ENCODE peak calls at places on chromosomes 13 and 19, in seven cellular contexts. One of them, this sample, is unnamed.

GRCh38 chr19:50427997-50428425 is 4.7 kb upstream of the MYBPC2 start:
- DNase-seq in posterior cingulate gyrus: peak; percentile 97
- DNase-seq in activated T-cell treated with anti-CD3 and anti-CD28 coated beads, Interleukin-2, amount 50 U/mL, for 72 hours: peak; percentile 39
- DNase-seq in stimulated activated CD4-positive, alpha-beta T cell treated with anti-CD3 and anti-CD28 coated beads, Interleukin-1b, Interleukin-23, amount 100 ng/mL, for 48 hours: no peak
- DNase-seq in fibroblast of lung: peak; percentile 76
- DNase-seq in stimulated activated CD8-positive, alpha-beta memory T cell treated with anti-CD3 and anti-CD28 coated beads, Interleukin-7, amount 100 ng/mL, for 1 hour: no peak
- DNase-seq in H4: no peak
- DNase-seq in this sample: peak; percentile 44

GRCh38 chr19:56155124-56155687 is 14.1 kb downstream of the ZNF444 start:
- DNase-seq in posterior cingulate gyrus: no peak
- DNase-seq in activated T-cell treated with anti-CD3 and anti-CD28 coated beads, Interleukin-2, amount 50 U/mL, for 72 hours: peak; percentile 5
- DNase-seq in stimulated activated CD4-positive, alpha-beta T cell treated with anti-CD3 and anti-CD28 coated beads, Interleukin-1b, Interleukin-23, amount 100 ng/mL, for 48 hours: no peak
- DNase-seq in fibroblast of lung: no peak
- DNase-seq in stimulated activated CD8-positive, alpha-beta memory T cell treated with anti-CD3 and anti-CD28 coated beads, Interleukin-7, amount 100 ng/mL, for 1 hour: no peak
- DNase-seq in H4: no peak
- DNase-seq in this sample: no peak

GRCh38 chr19:45863840-45864628 is at the start of gene FOXA3:
- DNase-seq in posterior cingulate gyrus: peak; percentile 90
- DNase-seq in activated T-cell treated with anti-CD3 and anti-CD28 coated beads, Interleukin-2, amount 50 U/mL, for 72 hours: peak; percentile 84
- DNase-seq in stimulated activated CD4-positive, alpha-beta T cell treated with anti-CD3 and anti-CD28 coated beads, Interleukin-1b, Interleukin-23, amount 100 ng/mL, for 48 hours: peak; percentile 61
- DNase-seq in fibroblast of lung: peak; percentile 15
- DNase-seq in stimulated activated CD8-positive, alpha-beta memory T cell treated with anti-CD3 and anti-CD28 coated beads, Interleukin-7, amount 100 ng/mL, for 1 hour: no peak
- DNase-seq in H4: no peak
- DNase-seq in this sample: no peak

GRCh38 chr19:19279062-19279612 is 6.0 kb upstream of the TM6SF2 start:
- DNase-seq in posterior cingulate gyrus: no peak
- DNase-seq in activated T-cell treated with anti-CD3 and anti-CD28 coated beads, Interleukin-2, amount 50 U/mL, for 72 hours: no peak
- DNase-seq in stimulated activated CD4-positive, alpha-beta T cell treated with anti-CD3 and anti-CD28 coated beads, Interleukin-1b, Interleukin-23, amount 100 ng/mL, for 48 hours: no peak
- DNase-seq in fibroblast of lung: no peak
- DNase-seq in stimulated activated CD8-positive, alpha-beta memory T cell treated with anti-CD3 and anti-CD28 coated beads, Interleukin-7, amount 100 ng/mL, for 1 hour: no peak
- DNase-seq in H4: no peak
- DNase-seq in this sample: no peak

GRCh38 chr13:105599477-105600037 is 935.9 kb downstream of the EFNB2 start:
- DNase-seq in posterior cingulate gyrus: no peak
- DNase-seq in activated T-cell treated with anti-CD3 and anti-CD28 coated beads, Interleukin-2, amount 50 U/mL, for 72 hours: no peak
- DNase-seq in stimulated activated CD4-positive, alpha-beta T cell treated with anti-CD3 and anti-CD28 coated beads, Interleukin-1b, Interleukin-23, amount 100 ng/mL, for 48 hours: no peak
- DNase-seq in fibroblast of lung: peak; percentile 64
- DNase-seq in stimulated activated CD8-positive, alpha-beta memory T cell treated with anti-CD3 and anti-CD28 coated beads, Interleukin-7, amount 100 ng/mL, for 1 hour: no peak
- DNase-seq in H4: no peak
- DNase-seq in this sample: no peak

GRCh38 chr13:51241720-51242119 is 19.5 kb downstream of the FAM124A start:
- DNase-seq in posterior cingulate gyrus: no peak
- DNase-seq in activated T-cell treated with anti-CD3 and anti-CD28 coated beads, Interleukin-2, amount 50 U/mL, for 72 hours: no peak
- DNase-seq in stimulated activated CD4-positive, alpha-beta T cell treated with anti-CD3 and anti-CD28 coated beads, Interleukin-1b, Interleukin-23, amount 100 ng/mL, for 48 hours: no peak
- DNase-seq in fibroblast of lung: no peak
- DNase-seq in stimulated activated CD8-positive, alpha-beta memory T cell treated with anti-CD3 and anti-CD28 coated beads, Interleukin-7, amount 100 ng/mL, for 1 hour: no peak
- DNase-seq in H4: no peak
- DNase-seq in this sample: no peak

GRCh38 chr19:40603071-40603718 is 2.0 kb downstream of the LTBP4 start:
- DNase-seq in posterior cingulate gyrus: peak; percentile 0
- DNase-seq in activated T-cell treated with anti-CD3 and anti-CD28 coated beads, Interleukin-2, amount 50 U/mL, for 72 hours: no peak
- DNase-seq in stimulated activated CD4-positive, alpha-beta T cell treated with anti-CD3 and anti-CD28 coated beads, Interleukin-1b, Interleukin-23, amount 100 ng/mL, for 48 hours: no peak
- DNase-seq in fibroblast of lung: peak; percentile 67
- DNase-seq in stimulated activated CD8-positive, alpha-beta memory T cell treated with anti-CD3 and anti-CD28 coated beads, Interleukin-7, amount 100 ng/mL, for 1 hour: no peak
- DNase-seq in H4: no peak
- DNase-seq in this sample: no peak

GRCh38 chr13:50133277-50133953 is 118.2 kb downstream of the KCNRG start:
- DNase-seq in posterior cingulate gyrus: peak; percentile 76
- DNase-seq in activated T-cell treated with anti-CD3 and anti-CD28 coated beads, Interleukin-2, amount 50 U/mL, for 72 hours: no peak
- DNase-seq in stimulated activated CD4-positive, alpha-beta T cell treated with anti-CD3 and anti-CD28 coated beads, Interleukin-1b, Interleukin-23, amount 100 ng/mL, for 48 hours: no peak
- DNase-seq in fibroblast of lung: no peak
- DNase-seq in stimulated activated CD8-positive, alpha-beta memory T cell treated with anti-CD3 and anti-CD28 coated beads, Interleukin-7, amount 100 ng/mL, for 1 hour: no peak
- DNase-seq in H4: no peak
- DNase-seq in this sample: no peak

GRCh38 chr13:73593199-73593765 is 534.5 kb downstream of the KLF5 start:
- DNase-seq in posterior cingulate gyrus: no peak
- DNase-seq in activated T-cell treated with anti-CD3 and anti-CD28 coated beads, Interleukin-2, amount 50 U/mL, for 72 hours: no peak
- DNase-seq in stimulated activated CD4-positive, alpha-beta T cell treated with anti-CD3 and anti-CD28 coated beads, Interleukin-1b, Interleukin-23, amount 100 ng/mL, for 48 hours: no peak
- DNase-seq in fibroblast of lung: no peak
- DNase-seq in stimulated activated CD8-positive, alpha-beta memory T cell treated with anti-CD3 and anti-CD28 coated beads, Interleukin-7, amount 100 ng/mL, for 1 hour: no peak
- DNase-seq in H4: no peak
- DNase-seq in this sample: no peak

GRCh38 chr19:16012552-16012951 is 63.7 kb upstream of the TPM4 start:
- DNase-seq in posterior cingulate gyrus: no peak
- DNase-seq in activated T-cell treated with anti-CD3 and anti-CD28 coated beads, Interleukin-2, amount 50 U/mL, for 72 hours: no peak
- DNase-seq in stimulated activated CD4-positive, alpha-beta T cell treated with anti-CD3 and anti-CD28 coated beads, Interleukin-1b, Interleukin-23, amount 100 ng/mL, for 48 hours: no peak
- DNase-seq in fibroblast of lung: no peak
- DNase-seq in stimulated activated CD8-positive, alpha-beta memory T cell treated with anti-CD3 and anti-CD28 coated beads, Interleukin-7, amount 100 ng/mL, for 1 hour: no peak
- DNase-seq in H4: no peak
- DNase-seq in this sample: no peak

GRCh38 chr19:5491565-5491964 is 36.3 kb downstream of the ZNRF4 start:
- DNase-seq in posterior cingulate gyrus: peak; percentile 56
- DNase-seq in activated T-cell treated with anti-CD3 and anti-CD28 coated beads, Interleukin-2, amount 50 U/mL, for 72 hours: no peak
- DNase-seq in stimulated activated CD4-positive, alpha-beta T cell treated with anti-CD3 and anti-CD28 coated beads, Interleukin-1b, Interleukin-23, amount 100 ng/mL, for 48 hours: no peak
- DNase-seq in fibroblast of lung: no peak
- DNase-seq in stimulated activated CD8-positive, alpha-beta memory T cell treated with anti-CD3 and anti-CD28 coated beads, Interleukin-7, amount 100 ng/mL, for 1 hour: no peak
- DNase-seq in H4: no peak
- DNase-seq in this sample: no peak

GRCh38 chr19:52635786-52636570 is 2.2 kb downstream of the ZNF83 start:
- DNase-seq in posterior cingulate gyrus: no peak
- DNase-seq in activated T-cell treated with anti-CD3 and anti-CD28 coated beads, Interleukin-2, amount 50 U/mL, for 72 hours: no peak
- DNase-seq in stimulated activated CD4-positive, alpha-beta T cell treated with anti-CD3 and anti-CD28 coated beads, Interleukin-1b, Interleukin-23, amount 100 ng/mL, for 48 hours: no peak
- DNase-seq in fibroblast of lung: peak; percentile 51
- DNase-seq in stimulated activated CD8-positive, alpha-beta memory T cell treated with anti-CD3 and anti-CD28 coated beads, Interleukin-7, amount 100 ng/mL, for 1 hour: no peak
- DNase-seq in H4: no peak
- DNase-seq in this sample: no peak

GRCh38 chr19:11693505-11694499 is 44.9 kb downstream of the ZNF823 start:
- DNase-seq in posterior cingulate gyrus: no peak
- DNase-seq in activated T-cell treated with anti-CD3 and anti-CD28 coated beads, Interleukin-2, amount 50 U/mL, for 72 hours: no peak
- DNase-seq in stimulated activated CD4-positive, alpha-beta T cell treated with anti-CD3 and anti-CD28 coated beads, Interleukin-1b, Interleukin-23, amount 100 ng/mL, for 48 hours: no peak
- DNase-seq in fibroblast of lung: peak; percentile 45
- DNase-seq in stimulated activated CD8-positive, alpha-beta memory T cell treated with anti-CD3 and anti-CD28 coated beads, Interleukin-7, amount 100 ng/mL, for 1 hour: no peak
- DNase-seq in H4: peak; percentile 50
- DNase-seq in this sample: no peak

GRCh38 chr13:72384879-72385278 is 342.6 kb downstream of the MZT1 start:
- DNase-seq in posterior cingulate gyrus: no peak
- DNase-seq in activated T-cell treated with anti-CD3 and anti-CD28 coated beads, Interleukin-2, amount 50 U/mL, for 72 hours: no peak
- DNase-seq in stimulated activated CD4-positive, alpha-beta T cell treated with anti-CD3 and anti-CD28 coated beads, Interleukin-1b, Interleukin-23, amount 100 ng/mL, for 48 hours: no peak
- DNase-seq in fibroblast of lung: peak; percentile 55
- DNase-seq in stimulated activated CD8-positive, alpha-beta memory T cell treated with anti-CD3 and anti-CD28 coated beads, Interleukin-7, amount 100 ng/mL, for 1 hour: no peak
- DNase-seq in H4: no peak
- DNase-seq in this sample: no peak

GRCh38 chr19:46639356-46640061 is 3.5 kb upstream of the GNG8 start:
- DNase-seq in posterior cingulate gyrus: no peak
- DNase-seq in activated T-cell treated with anti-CD3 and anti-CD28 coated beads, Interleukin-2, amount 50 U/mL, for 72 hours: peak; percentile 56
- DNase-seq in stimulated activated CD4-positive, alpha-beta T cell treated with anti-CD3 and anti-CD28 coated beads, Interleukin-1b, Interleukin-23, amount 100 ng/mL, for 48 hours: no peak
- DNase-seq in fibroblast of lung: peak; percentile 51
- DNase-seq in stimulated activated CD8-positive, alpha-beta memory T cell treated with anti-CD3 and anti-CD28 coated beads, Interleukin-7, amount 100 ng/mL, for 1 hour: no peak
- DNase-seq in H4: peak; percentile 64
- DNase-seq in this sample: no peak

GRCh38 chr19:7926021-7926726 is at the start of gene CTXN1:
- DNase-seq in posterior cingulate gyrus: peak; percentile 96
- DNase-seq in activated T-cell treated with anti-CD3 and anti-CD28 coated beads, Interleukin-2, amount 50 U/mL, for 72 hours: peak; percentile 85
- DNase-seq in stimulated activated CD4-positive, alpha-beta T cell treated with anti-CD3 and anti-CD28 coated beads, Interleukin-1b, Interleukin-23, amount 100 ng/mL, for 48 hours: peak; percentile 68
- DNase-seq in fibroblast of lung: peak; percentile 40
- DNase-seq in stimulated activated CD8-positive, alpha-beta memory T cell treated with anti-CD3 and anti-CD28 coated beads, Interleukin-7, amount 100 ng/mL, for 1 hour: peak; percentile 64
- DNase-seq in H4: no peak
- DNase-seq in this sample: no peak

GRCh38 chr19:42466521-42467436 is 24.0 kb upstream of the CXCL17 start:
- DNase-seq in posterior cingulate gyrus: no peak
- DNase-seq in activated T-cell treated with anti-CD3 and anti-CD28 coated beads, Interleukin-2, amount 50 U/mL, for 72 hours: no peak
- DNase-seq in stimulated activated CD4-positive, alpha-beta T cell treated with anti-CD3 and anti-CD28 coated beads, Interleukin-1b, Interleukin-23, amount 100 ng/mL, for 48 hours: no peak
- DNase-seq in fibroblast of lung: no peak
- DNase-seq in stimulated activated CD8-positive, alpha-beta memory T cell treated with anti-CD3 and anti-CD28 coated beads, Interleukin-7, amount 100 ng/mL, for 1 hour: no peak
- DNase-seq in H4: no peak
- DNase-seq in this sample: no peak

GRCh38 chr13:89199138-89199537 is 1528.0 kb downstream of the SLITRK5 start:
- DNase-seq in posterior cingulate gyrus: no peak
- DNase-seq in activated T-cell treated with anti-CD3 and anti-CD28 coated beads, Interleukin-2, amount 50 U/mL, for 72 hours: no peak
- DNase-seq in stimulated activated CD4-positive, alpha-beta T cell treated with anti-CD3 and anti-CD28 coated beads, Interleukin-1b, Interleukin-23, amount 100 ng/mL, for 48 hours: no peak
- DNase-seq in fibroblast of lung: peak; percentile 60
- DNase-seq in stimulated activated CD8-positive, alpha-beta memory T cell treated with anti-CD3 and anti-CD28 coated beads, Interleukin-7, amount 100 ng/mL, for 1 hour: no peak
- DNase-seq in H4: no peak
- DNase-seq in this sample: no peak

GRCh38 chr13:96091164-96091931 is 1.4 kb downstream of the HS6ST3 start:
- DNase-seq in posterior cingulate gyrus: peak; percentile 89
- DNase-seq in activated T-cell treated with anti-CD3 and anti-CD28 coated beads, Interleukin-2, amount 50 U/mL, for 72 hours: no peak
- DNase-seq in stimulated activated CD4-positive, alpha-beta T cell treated with anti-CD3 and anti-CD28 coated beads, Interleukin-1b, Interleukin-23, amount 100 ng/mL, for 48 hours: no peak
- DNase-seq in fibroblast of lung: peak; percentile 5
- DNase-seq in stimulated activated CD8-positive, alpha-beta memory T cell treated with anti-CD3 and anti-CD28 coated beads, Interleukin-7, amount 100 ng/mL, for 1 hour: no peak
- DNase-seq in H4: no peak
- DNase-seq in this sample: no peak

GRCh38 chr19:13906525-13906904 is 514 bp downstream of the CC2D1A start:
- DNase-seq in posterior cingulate gyrus: no peak
- DNase-seq in activated T-cell treated with anti-CD3 and anti-CD28 coated beads, Interleukin-2, amount 50 U/mL, for 72 hours: no peak
- DNase-seq in stimulated activated CD4-positive, alpha-beta T cell treated with anti-CD3 and anti-CD28 coated beads, Interleukin-1b, Interleukin-23, amount 100 ng/mL, for 48 hours: no peak
- DNase-seq in fibroblast of lung: no peak
- DNase-seq in stimulated activated CD8-positive, alpha-beta memory T cell treated with anti-CD3 and anti-CD28 coated beads, Interleukin-7, amount 100 ng/mL, for 1 hour: no peak
- DNase-seq in H4: no peak
- DNase-seq in this sample: no peak

GRCh38 chr19:41457241-41457640 is 14.3 kb downstream of the ERICH4 start:
- DNase-seq in posterior cingulate gyrus: no peak
- DNase-seq in activated T-cell treated with anti-CD3 and anti-CD28 coated beads, Interleukin-2, amount 50 U/mL, for 72 hours: peak; percentile 8
- DNase-seq in stimulated activated CD4-positive, alpha-beta T cell treated with anti-CD3 and anti-CD28 coated beads, Interleukin-1b, Interleukin-23, amount 100 ng/mL, for 48 hours: no peak
- DNase-seq in fibroblast of lung: no peak
- DNase-seq in stimulated activated CD8-positive, alpha-beta memory T cell treated with anti-CD3 and anti-CD28 coated beads, Interleukin-7, amount 100 ng/mL, for 1 hour: no peak
- DNase-seq in H4: no peak
- DNase-seq in this sample: no peak

GRCh38 chr19:28019901-28020300 is 1193.0 kb downstream of the UQCRFS1 start:
- DNase-seq in posterior cingulate gyrus: no peak
- DNase-seq in activated T-cell treated with anti-CD3 and anti-CD28 coated beads, Interleukin-2, amount 50 U/mL, for 72 hours: no peak
- DNase-seq in stimulated activated CD4-positive, alpha-beta T cell treated with anti-CD3 and anti-CD28 coated beads, Interleukin-1b, Interleukin-23, amount 100 ng/mL, for 48 hours: no peak
- DNase-seq in fibroblast of lung: no peak
- DNase-seq in stimulated activated CD8-positive, alpha-beta memory T cell treated with anti-CD3 and anti-CD28 coated beads, Interleukin-7, amount 100 ng/mL, for 1 hour: no peak
- DNase-seq in H4: no peak
- DNase-seq in this sample: no peak

GRCh38 chr19:5501907-5502306 is 46.7 kb downstream of the ZNRF4 start:
- DNase-seq in posterior cingulate gyrus: no peak
- DNase-seq in activated T-cell treated with anti-CD3 and anti-CD28 coated beads, Interleukin-2, amount 50 U/mL, for 72 hours: no peak
- DNase-seq in stimulated activated CD4-positive, alpha-beta T cell treated with anti-CD3 and anti-CD28 coated beads, Interleukin-1b, Interleukin-23, amount 100 ng/mL, for 48 hours: no peak
- DNase-seq in fibroblast of lung: no peak
- DNase-seq in stimulated activated CD8-positive, alpha-beta memory T cell treated with anti-CD3 and anti-CD28 coated beads, Interleukin-7, amount 100 ng/mL, for 1 hour: no peak
- DNase-seq in H4: no peak
- DNase-seq in this sample: no peak

This sample was measured in brain pericyte.